ENCODE peak calls at places on chromosomes 3 and 15, in ten cellular contexts. P is A549; Q is non-pigmented ciliary epithelial cell; B is psoas muscle; A is activated CD8-positive, alpha-beta memory T cell treated with anti-CD3 and anti-CD28 coated beads for 24 hours; G is nephron progenitor cell; I is immature natural killer cell; R is GM04503; M is Panc1; X is stimulated activated CD4-positive, alpha-beta T cell treated with anti-CD3 and anti-CD28 coated beads, Interleukin-15, amount 100 ng/mL, for 1 hour. C is an unnamed sample.

GRCh38 chr15:44261007-44261706 is 27.4 kb upstream of the GOLM2 start:
- DNase-seq in B (no peak), X (no peak), A (no peak), G (no peak), Q (no peak), I (no peak), M (no peak), R (no peak), P (no peak), C (no peak)

GRCh38 chr3:133097214-133097613 is 59.0 kb downstream of the TMEM108 start:
- DNase-seq in Q (no peak), G (no peak), R (no peak), A (no peak), B (no peak), I (no peak), P (no peak), X (no peak), M (no peak), C (no peak)

GRCh38 chr3:67123914-67124313 is 125.8 kb downstream of the KBTBD8 start:
- DNase-seq in I (no peak), B (no peak), M (no peak), X (no peak), P (no peak), Q (no peak), A (no peak), G (no peak), R (no peak), C (no peak)

GRCh38 chr15:88624156-88624970 is 3.2 kb downstream of the AEN start:
- DNase-seq in A (no peak), P (no peak), M (no peak), B (no peak), Q (no peak), X (no peak), G (no peak), I (peak), R (no peak), C (peak)

GRCh38 chr3:59514865-59515482 is 465.1 kb upstream of the CFAP20DC start:
- DNase-seq in R (no peak), A (no peak), P (no peak), X (no peak), I (peak), B (no peak), M (no peak), Q (no peak), G (no peak), C (no peak)

GRCh38 chr3:102060814-102061213 is 211.5 kb downstream of the NFKBIZ start:
- DNase-seq in Q (no peak), X (no peak), R (no peak), M (no peak), B (no peak), P (peak), I (no peak), A (no peak), G (no peak), C (no peak)

GRCh38 chr15:94793641-94794040 is 562.3 kb downstream of the MCTP2 start:
- DNase-seq in P (no peak), B (no peak), G (peak), I (no peak), A (no peak), X (no peak), M (no peak), Q (peak), R (no peak), C (no peak)

GRCh38 chr3:139355937-139356336 is 12.1 kb downstream of the MRPS22 start:
- DNase-seq in A (no peak), M (no peak), G (no peak), B (no peak), Q (no peak), X (no peak), I (no peak), R (no peak), P (no peak), C (no peak)

GRCh38 chr3:148789156-148789555 is 38.5 kb upstream of the CPB1 start:
- DNase-seq in R (no peak), P (no peak), M (no peak), I (no peak), Q (no peak), X (no peak), G (peak), B (no peak), A (no peak), C (no peak)

GRCh38 chr3:34619990-34620389 is 821.6 kb downstream of the PDCD6IP start:
- DNase-seq in Q (no peak), G (no peak), R (no peak), I (no peak), B (no peak), M (no peak), A (no peak), X (no peak), P (no peak), C (no peak)

C was measured in activated T-cell treated with anti-CD3 and anti-CD28 coated beads, Interleukin-2, amount 50 U/mL, for 1 hour.